ENCODE peak calls at places on chromosomes 16 and 17, in four cellular contexts. C, F, W and K are unnamed samples.

GRCh38 chr17:80649672-80650338 is 105.2 kb downstream of the RPTOR start:
- DNase-seq in C (peak; percentile 71), F (peak; percentile 40), W (peak; percentile 63), K (peak; percentile 47)

GRCh38 chr16:87855852-87856715 is 13.2 kb downstream of the SLC7A5 start:
- DNase-seq in C (peak; percentile 65), F (no peak), W (no peak), K (peak; percentile 62)

GRCh38 chr16:81251871-81252270 is 13.4 kb downstream of the BCO1 start:
- DNase-seq in C (no peak), F (no peak), W (no peak), K (no peak)

GRCh38 chr17:63840591-63841349 is 1.7 kb downstream of the SMARCD2 start:
- DNase-seq in C (no peak), F (no peak), W (no peak), K (no peak)

GRCh38 chr17:77352996-77353395 is 212.2 kb downstream of the SEC14L1 start:
- DNase-seq in C (no peak), F (peak; percentile 4), W (no peak), K (no peak)

GRCh38 chr17:79835953-79836951 is 3.0 kb downstream of the CBX4 start:
- DNase-seq in C (peak; percentile 95), F (no peak), W (peak; percentile 42), K (peak; percentile 83)

GRCh38 chr16:80804451-80805383 is at the start of gene CDYL2:
- DNase-seq in C (peak; percentile 17), F (no peak), W (no peak), K (peak; percentile 58)

GRCh38 chr16:10923650-10924214 is 18.5 kb downstream of the DEXI start:
- DNase-seq in C (no peak), F (no peak), W (no peak), K (no peak)

GRCh38 chr16:58515871-58516767 is 802 bp downstream of the SETD6 start:
- DNase-seq in C (peak; percentile 64), F (no peak), W (no peak), K (peak; percentile 53)

GRCh38 chr17:72004476-72005331 is 116.1 kb upstream of the SOX9 start:
- DNase-seq in C (no peak), F (no peak), W (no peak), K (no peak)

GRCh38 chr17:76151896-76152454 is 10.9 kb upstream of the FOXJ1 start:
- DNase-seq in C (no peak), F (no peak), W (no peak), K (no peak)

GRCh38 chr16:4298761-4299522 is 16.9 kb upstream of the GLIS2 start:
- DNase-seq in C (no peak), F (no peak), W (peak; percentile 80), K (no peak)

GRCh38 chr17:76357597-76358158 is 4.0 kb upstream of the PRPSAP1 start:
- DNase-seq in C (no peak), F (no peak), W (no peak), K (no peak)

GRCh38 chr17:78127240-78127887 is 1.2 kb downstream of the TMC6 start:
- DNase-seq in C (peak; percentile 91), F (peak; percentile 37), W (no peak), K (peak; percentile 60)

GRCh38 chr16:85960486-85961046 is 61.6 kb downstream of the IRF8 start:
- DNase-seq in C (no peak), F (no peak), W (no peak), K (no peak)

GRCh38 chr17:49508061-49508865 is 13.2 kb downstream of the NGFR start:
- DNase-seq in C (no peak), F (no peak), W (peak; percentile 52), K (no peak)

GRCh38 chr16:68644715-68645493 is at the start of gene CDH3:
- DNase-seq in C (peak; percentile 88), F (no peak), W (peak; percentile 67), K (no peak)

GRCh38 chr17:14619821-14620220 is 318.9 kb downstream of the HS3ST3B1 start:
- DNase-seq in C (no peak), F (no peak), W (no peak), K (no peak)

GRCh38 chr17:43877031-43877430 is 30.1 kb downstream of the CD300LG start:
- DNase-seq in C (no peak), F (no peak), W (no peak), K (no peak)

GRCh38 chr17:1644493-1645206 is 882 bp downstream of the SCARF1 start:
- DNase-seq in C (peak; percentile 44), F (no peak), W (no peak), K (no peak)

GRCh38 chr17:80986816-80987480 is 4.7 kb upstream of the CHMP6 start:
- DNase-seq in C (peak; percentile 68), F (no peak), W (no peak), K (no peak)

GRCh38 chr16:78487471-78487870 is 388.0 kb downstream of the WWOX start:
- DNase-seq in C (no peak), F (no peak), W (no peak), K (no peak)

GRCh38 chr17:79890706-79891105 is 51.5 kb upstream of the CBX4 start:
- DNase-seq in C (no peak), F (no peak), W (no peak), K (no peak)

GRCh38 chr16:71895679-71896385 is 501 bp downstream of the IST1 start:
- DNase-seq in C (peak; percentile 71), F (no peak), W (no peak), K (peak; percentile 82)

GRCh38 chr16:6335072-6335471 is 997.6 kb upstream of the RBFOX1 start:
- DNase-seq in C (peak; percentile 45), F (no peak), W (no peak), K (peak; percentile 11)

GRCh38 chr17:51435641-51436091 is 175.3 kb downstream of the UTP18 start:
- DNase-seq in C (peak; percentile 83), F (no peak), W (peak; percentile 85), K (peak; percentile 57)

GRCh38 chr16:27290582-27290981 is 22.0 kb upstream of the NSMCE1 start:
- DNase-seq in C (no peak), F (no peak), W (no peak), K (no peak)

GRCh38 chr17:11928436-11928835 is 68.8 kb downstream of the ZNF18 start:
- DNase-seq in C (no peak), F (no peak), W (no peak), K (peak; percentile 60)

GRCh38 chr16:19859603-19860002 is 25.0 kb downstream of the GPRC5B start:
- DNase-seq in C (no peak), F (no peak), W (no peak), K (no peak)

GRCh38 chr17:17837380-17837821 is 615 bp upstream of the SREBF1 start:
- DNase-seq in C (peak; percentile 58), F (peak; percentile 67), W (peak; percentile 69), K (peak; percentile 89)

GRCh38 chr17:29112780-29113295 is 67.4 kb downstream of the MYO18A start:
- DNase-seq in C (peak; percentile 82), F (peak; percentile 61), W (no peak), K (no peak)

GRCh38 chr16:49019826-49020401 is 261.7 kb downstream of the CBLN1 start:
- DNase-seq in C (no peak), F (no peak), W (no peak), K (no peak)

GRCh38 chr17:8360260-8360659 is 16.2 kb downstream of the KRABD2 start:
- DNase-seq in C (no peak), F (no peak), W (no peak), K (no peak)

GRCh38 chr17:44408786-44409185 is 19.3 kb upstream of the ITGA2B start:
- DNase-seq in C (no peak), F (no peak), W (no peak), K (no peak)

DNA sequence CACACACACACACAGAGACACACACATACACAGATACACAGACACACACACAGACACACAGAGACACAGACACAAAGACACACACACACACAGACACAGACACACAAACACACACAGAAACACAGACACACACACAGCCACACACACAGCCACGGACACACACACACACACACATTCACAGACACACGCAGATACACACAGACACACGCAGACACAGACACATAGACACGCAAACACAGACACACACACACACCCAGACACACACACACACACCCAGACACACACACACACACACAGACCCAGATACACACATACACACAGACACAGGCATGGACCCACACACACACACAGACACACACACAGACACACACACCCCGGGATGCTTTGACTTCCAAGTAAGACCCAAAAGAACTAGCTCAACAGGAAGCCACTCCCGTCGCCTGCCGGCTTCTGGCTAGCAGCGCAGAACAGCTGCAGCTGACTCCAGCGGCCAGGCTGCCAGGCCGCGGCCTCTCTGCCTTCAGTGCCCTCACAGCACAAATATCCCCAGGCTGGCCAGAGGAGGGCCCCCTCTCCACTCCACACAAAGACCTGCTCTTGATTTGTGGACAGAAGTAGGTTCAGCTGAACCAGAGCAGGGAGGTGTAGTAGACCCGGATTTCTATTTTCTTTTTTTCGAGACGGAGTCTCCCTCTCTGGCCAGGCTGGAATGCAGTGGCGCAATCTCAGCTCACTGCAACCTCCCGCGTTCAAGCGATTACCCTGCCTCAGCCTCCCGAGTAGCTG is 6.0 kb upstream of the CHRNE start:
- DNase-seq in C (peak; percentile 88), F (peak; percentile 86), W (peak; percentile 75), K (peak; percentile 88)
- TF ChIP-seq POLR2A in C (no peak), F (no peak), W (no peak), K (no peak)

DNA sequence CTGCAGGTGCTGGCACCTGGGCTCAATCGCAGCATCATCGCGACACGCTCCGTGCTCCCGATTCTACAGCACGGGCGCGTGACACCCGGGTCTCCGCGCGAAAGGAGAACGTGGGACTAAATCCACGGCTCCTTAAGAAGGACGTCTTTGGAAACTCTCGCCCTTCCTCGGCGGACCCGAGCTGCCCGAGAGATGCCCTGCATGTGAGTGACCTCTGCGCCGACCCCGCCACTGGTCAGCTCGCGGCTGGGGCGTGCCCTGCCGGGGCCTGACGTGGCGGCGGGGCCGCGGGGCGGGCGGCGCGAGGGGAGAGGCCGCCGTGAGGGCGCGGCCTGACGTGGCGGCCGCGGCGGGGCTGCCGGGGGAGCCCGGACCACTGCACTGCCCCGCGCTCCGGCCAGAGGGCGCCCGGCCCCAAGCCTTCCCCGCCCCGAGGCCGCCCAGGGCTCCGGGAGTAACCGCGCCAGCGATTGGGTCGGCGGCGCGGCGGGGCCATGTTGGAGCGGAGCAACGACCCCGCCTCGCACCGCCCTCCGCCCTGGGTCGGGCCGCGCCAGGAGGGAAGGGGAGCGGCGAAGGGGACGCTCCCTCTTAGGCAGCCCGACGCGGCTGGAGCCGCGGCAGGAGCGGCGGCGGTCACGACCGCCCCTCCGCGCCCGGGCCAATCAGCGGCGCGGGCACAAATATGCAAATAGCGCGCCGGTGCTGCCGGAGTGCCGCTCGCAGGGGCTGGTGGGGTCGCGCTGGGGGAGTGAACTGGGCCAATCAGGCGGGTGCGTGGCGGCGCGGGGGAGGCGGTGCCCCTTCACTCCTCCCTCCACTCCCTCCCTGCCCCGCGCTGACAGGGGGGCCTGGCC is 75.6 kb downstream of the CHD9 start:
- DNase-seq in C (peak; percentile 98), F (peak; percentile 88), W (peak; percentile 78), K (peak; percentile 98)
- TF ChIP-seq POLR2A in C (no peak), F (peak; percentile 43), W (no peak), K (peak; percentile 39)

GRCh38 chr17:46023783-46024388 is 24.8 kb downstream of the STH start:
- DNase-seq in C (no peak), F (no peak), W (no peak), K (no peak)
- TF ChIP-seq POLR2A in C (no peak), F (no peak), W (no peak), K (no peak)

GRCh38 chr16:1169285-1170075 is 16.6 kb downstream of the CACNA1H start:
- DNase-seq in C (no peak), F (no peak), W (no peak), K (no peak)
- TF ChIP-seq POLR2A in C (no peak), F (no peak), W (no peak), K (no peak)